ENCODE peak calls at places on chromosome 12, in four cellular contexts. R is KBM-7; L is stimulated activated CD4-positive, alpha-beta T cell treated with anti-CD3 and anti-CD28 coated beads, Interleukin-12 subunit alpha, Interleukin-12 subunit beta, amount 100 ng/mL, for 48 hours; O is neural progenitor cell. D is an unnamed sample.

GRCh38 chr12:77325505-77325904 is 260.1 kb upstream of the E2F7 start:
- DNase-seq in R (no peak), L (no peak), O (peak; percentile 62), D (no peak)

GRCh38 chr12:16520328-16520727 is 85.6 kb downstream of the LMO3 start:
- DNase-seq in R (peak; percentile 9), L (no peak), O (no peak), D (no peak)

GRCh38 chr12:100234591-100235304 is 32.1 kb downstream of the DEPDC4 start:
- DNase-seq in R (peak; percentile 35), L (no peak), O (peak; percentile 31), D (peak; percentile 29)

GRCh38 chr12:55188974-55189556 is 31.8 kb upstream of the OR10A7 start:
- DNase-seq in R (peak; percentile 91), L (peak; percentile 3), O (peak; percentile 80), D (peak; percentile 41)

GRCh38 chr12:98698603-98699463 is 53.7 kb downstream of the APAF1 start:
- DNase-seq in R (peak; percentile 74), L (peak; percentile 25), O (no peak), D (peak; percentile 37)

GRCh38 chr12:68455676-68456345 is 123.6 kb upstream of the MDM1 start:
- DNase-seq in R (peak; percentile 20), L (no peak), O (no peak), D (no peak)

GRCh38 chr12:42468341-42468821 is 121.2 kb downstream of the PRICKLE1 start:
- DNase-seq in R (peak; percentile 71), L (no peak), O (no peak), D (no peak)

GRCh38 chr12:13165578-13166120 is 30.9 kb upstream of the EMP1 start:
- DNase-seq in R (peak; percentile 80), L (peak; percentile 79), O (no peak), D (no peak)

GRCh38 chr12:53185582-53186153 is 4.9 kb upstream of the CSAD start:
- DNase-seq in R (no peak), L (no peak), O (no peak), D (no peak)

GRCh38 chr12:64895541-64895940 is 71.1 kb downstream of the TBC1D30 start:
- DNase-seq in R (no peak), L (no peak), O (no peak), D (no peak)

GRCh38 chr12:26520869-26521268 is 312.1 kb downstream of the ITPR2 start:
- DNase-seq in R (no peak), L (no peak), O (no peak), D (no peak)

GRCh38 chr12:122422769-122423257 is 344 bp upstream of the CLIP1 start:
- DNase-seq in R (peak; percentile 45), L (no peak), O (peak; percentile 64), D (no peak)

GRCh38 chr12:54134850-54135249 is 53.9 kb downstream of the SMUG1 start:
- DNase-seq in R (no peak), L (no peak), O (no peak), D (no peak)

GRCh38 chr12:38016606-38017005 is 300.0 kb upstream of the ALG10B start:
- DNase-seq in R (no peak), L (no peak), O (no peak), D (no peak)

GRCh38 chr12:34335819-34336262 is 313.5 kb downstream of the ALG10 start:
- DNase-seq in R (no peak), L (no peak), O (no peak), D (no peak)

GRCh38 chr12:115528466-115528865 is 749.0 kb downstream of the MED13L start:
- DNase-seq in R (no peak), L (no peak), O (no peak), D (no peak)

GRCh38 chr12:65300679-65301349 is 22.3 kb downstream of the MSRB3 start:
- DNase-seq in R (peak; percentile 25), L (no peak), O (peak; percentile 46), D (no peak)

GRCh38 chr12:95963104-95963503 is 20.0 kb downstream of the AMDHD1 start:
- DNase-seq in R (peak; percentile 39), L (no peak), O (peak; percentile 54), D (no peak)

GRCh38 chr12:27003421-27004311 is 10.5 kb downstream of the TM7SF3 start:
- DNase-seq in R (no peak), L (no peak), O (peak; percentile 29), D (no peak)